ENCODE peak calls at places on chromosome 22, in seven cellular contexts. One of them, this sample, is unnamed.

GRCh38 chr22:37181681-37182080 is 6.4 kb downstream of the C1QTNF6 start:
- DNase-seq in fibroblast of lung: no peak
- DNase-seq in gastrocnemius medialis: no peak
- DNase-seq in K562: no peak
- DNase-seq in AG04450: no peak
- DNase-seq in tibial artery: no peak
- DNase-seq in cardiac muscle cell: no peak
- DNase-seq in this sample: no peak

GRCh38 chr22:49847751-49848689 is 5.6 kb upstream of the ZBED4 start:
- DNase-seq in fibroblast of lung: no peak
- DNase-seq in gastrocnemius medialis: no peak
- DNase-seq in K562: no peak
- DNase-seq in AG04450: no peak
- DNase-seq in tibial artery: no peak
- DNase-seq in cardiac muscle cell: peak; percentile 38
- DNase-seq in this sample: no peak

GRCh38 chr22:36729321-36729720 is 25.8 kb upstream of the CACNG2 start:
- DNase-seq in fibroblast of lung: no peak
- DNase-seq in gastrocnemius medialis: no peak
- DNase-seq in K562: no peak
- DNase-seq in AG04450: no peak
- DNase-seq in tibial artery: no peak
- DNase-seq in cardiac muscle cell: no peak
- DNase-seq in this sample: no peak

GRCh38 chr22:31752096-31752847 is 1.5 kb upstream of the DEPDC5 start:
- DNase-seq in fibroblast of lung: no peak
- DNase-seq in gastrocnemius medialis: peak; percentile 17
- DNase-seq in K562: no peak
- DNase-seq in AG04450: no peak
- DNase-seq in tibial artery: no peak
- DNase-seq in cardiac muscle cell: no peak
- DNase-seq in this sample: no peak

GRCh38 chr22:50574383-50574755 is 3.9 kb downstream of the CPT1B start:
- DNase-seq in fibroblast of lung: no peak
- DNase-seq in gastrocnemius medialis: no peak
- DNase-seq in K562: no peak
- DNase-seq in AG04450: no peak
- DNase-seq in tibial artery: no peak
- DNase-seq in cardiac muscle cell: no peak
- DNase-seq in this sample: no peak

GRCh38 chr22:37608477-37609239 is at the start of gene GGA1:
- DNase-seq in fibroblast of lung: peak; percentile 98
- DNase-seq in gastrocnemius medialis: peak; percentile 93
- DNase-seq in K562: peak; percentile 90
- DNase-seq in AG04450: peak; percentile 90
- DNase-seq in tibial artery: peak; percentile 94
- DNase-seq in cardiac muscle cell: peak; percentile 95
- DNase-seq in this sample: peak; percentile 96

GRCh38 chr22:32754413-32755041 is 47.0 kb upstream of the TIMP3 start:
- DNase-seq in fibroblast of lung: peak; percentile 51
- DNase-seq in gastrocnemius medialis: peak; percentile 72
- DNase-seq in K562: no peak
- DNase-seq in AG04450: no peak
- DNase-seq in tibial artery: peak; percentile 70
- DNase-seq in cardiac muscle cell: no peak
- DNase-seq in this sample: no peak

GRCh38 chr22:27880778-27881394 is 38.2 kb downstream of the PITPNB start:
- DNase-seq in fibroblast of lung: peak; percentile 89
- DNase-seq in gastrocnemius medialis: no peak
- DNase-seq in K562: no peak
- DNase-seq in AG04450: peak; percentile 72
- DNase-seq in tibial artery: peak; percentile 47
- DNase-seq in cardiac muscle cell: peak; percentile 75
- DNase-seq in this sample: no peak

GRCh38 chr22:22207845-22208564 is 36.6 kb upstream of the VPREB1 start:
- DNase-seq in fibroblast of lung: peak; percentile 68
- DNase-seq in gastrocnemius medialis: no peak
- DNase-seq in K562: peak; percentile 96
- DNase-seq in AG04450: peak; percentile 39
- DNase-seq in tibial artery: peak; percentile 62
- DNase-seq in cardiac muscle cell: peak; percentile 82
- DNase-seq in this sample: peak; percentile 78

GRCh38 chr22:24473278-24473677 is 21.9 kb upstream of the UPB1 start:
- DNase-seq in fibroblast of lung: no peak
- DNase-seq in gastrocnemius medialis: no peak
- DNase-seq in K562: no peak
- DNase-seq in AG04450: no peak
- DNase-seq in tibial artery: no peak
- DNase-seq in cardiac muscle cell: no peak
- DNase-seq in this sample: no peak

GRCh38 chr22:23055448-23056179 is 14.7 kb upstream of the GNAZ start:
- DNase-seq in fibroblast of lung: no peak
- DNase-seq in gastrocnemius medialis: no peak
- DNase-seq in K562: peak; percentile 58
- DNase-seq in AG04450: no peak
- DNase-seq in tibial artery: no peak
- DNase-seq in cardiac muscle cell: no peak
- DNase-seq in this sample: peak; percentile 5

GRCh38 chr22:22094921-22095320 is 112.3 kb upstream of the TOP3B start:
- DNase-seq in fibroblast of lung: peak; percentile 66
- DNase-seq in gastrocnemius medialis: no peak
- DNase-seq in K562: no peak
- DNase-seq in AG04450: peak; percentile 85
- DNase-seq in tibial artery: no peak
- DNase-seq in cardiac muscle cell: no peak
- DNase-seq in this sample: no peak

GRCh38 chr22:50341977-50342650 is 1.0 kb upstream of the PPP6R2 start:
- DNase-seq in fibroblast of lung: peak; percentile 80
- DNase-seq in gastrocnemius medialis: peak; percentile 86
- DNase-seq in K562: peak; percentile 58
- DNase-seq in AG04450: peak; percentile 61
- DNase-seq in tibial artery: peak; percentile 91
- DNase-seq in cardiac muscle cell: peak; percentile 94
- DNase-seq in this sample: peak; percentile 94

GRCh38 chr22:35319244-35319985 is 19.7 kb downstream of the TOM1 start:
- DNase-seq in fibroblast of lung: no peak
- DNase-seq in gastrocnemius medialis: peak; percentile 9
- DNase-seq in K562: no peak
- DNase-seq in AG04450: no peak
- DNase-seq in tibial artery: no peak
- DNase-seq in cardiac muscle cell: no peak
- DNase-seq in this sample: no peak

GRCh38 chr22:24230911-24231656 is 13.8 kb downstream of the GGT5 start:
- DNase-seq in fibroblast of lung: no peak
- DNase-seq in gastrocnemius medialis: no peak
- DNase-seq in K562: peak; percentile 65
- DNase-seq in AG04450: no peak
- DNase-seq in tibial artery: no peak
- DNase-seq in cardiac muscle cell: peak; percentile 36
- DNase-seq in this sample: peak; percentile 77

GRCh38 chr22:37163618-37164534 is 14.2 kb upstream of the IL2RB start:
- DNase-seq in fibroblast of lung: no peak
- DNase-seq in gastrocnemius medialis: no peak
- DNase-seq in K562: no peak
- DNase-seq in AG04450: no peak
- DNase-seq in tibial artery: no peak
- DNase-seq in cardiac muscle cell: no peak
- DNase-seq in this sample: peak; percentile 48

GRCh38 chr22:50031189-50032091 is 18.9 kb upstream of the IL17REL start:
- DNase-seq in fibroblast of lung: no peak
- DNase-seq in gastrocnemius medialis: no peak
- DNase-seq in K562: no peak
- DNase-seq in AG04450: no peak
- DNase-seq in tibial artery: no peak
- DNase-seq in cardiac muscle cell: no peak
- DNase-seq in this sample: no peak

GRCh38 chr22:30249049-30250038 is 2.8 kb upstream of the LIF start:
- DNase-seq in fibroblast of lung: peak; percentile 79
- DNase-seq in gastrocnemius medialis: no peak
- DNase-seq in K562: peak; percentile 61
- DNase-seq in AG04450: no peak
- DNase-seq in tibial artery: peak; percentile 49
- DNase-seq in cardiac muscle cell: no peak
- DNase-seq in this sample: peak; percentile 65

GRCh38 chr22:36940676-36941075 is 27.2 kb downstream of the CSF2RB start:
- DNase-seq in fibroblast of lung: no peak
- DNase-seq in gastrocnemius medialis: no peak
- DNase-seq in K562: no peak
- DNase-seq in AG04450: no peak
- DNase-seq in tibial artery: no peak
- DNase-seq in cardiac muscle cell: no peak
- DNase-seq in this sample: no peak

GRCh38 chr22:30313527-30314385 is 13.0 kb downstream of the TBC1D10A start:
- DNase-seq in fibroblast of lung: no peak
- DNase-seq in gastrocnemius medialis: no peak
- DNase-seq in K562: no peak
- DNase-seq in AG04450: no peak
- DNase-seq in tibial artery: no peak
- DNase-seq in cardiac muscle cell: no peak
- DNase-seq in this sample: no peak

GRCh38 chr22:24107668-24108067 is 73.6 kb upstream of the SUSD2 start:
- DNase-seq in fibroblast of lung: peak; percentile 92
- DNase-seq in gastrocnemius medialis: peak; percentile 77
- DNase-seq in K562: no peak
- DNase-seq in AG04450: peak; percentile 83
- DNase-seq in tibial artery: peak; percentile 95
- DNase-seq in cardiac muscle cell: no peak
- DNase-seq in this sample: peak; percentile 72

GRCh38 chr22:21736084-21736642 is 569 bp upstream of the YPEL1 start:
- DNase-seq in fibroblast of lung: no peak
- DNase-seq in gastrocnemius medialis: no peak
- DNase-seq in K562: no peak
- DNase-seq in AG04450: no peak
- DNase-seq in tibial artery: no peak
- DNase-seq in cardiac muscle cell: no peak
- DNase-seq in this sample: no peak

GRCh38 chr22:39839917-39840510 is 53.5 kb downstream of the ENTHD1 start:
- DNase-seq in fibroblast of lung: no peak
- DNase-seq in gastrocnemius medialis: no peak
- DNase-seq in K562: peak; percentile 27
- DNase-seq in AG04450: no peak
- DNase-seq in tibial artery: no peak
- DNase-seq in cardiac muscle cell: no peak
- DNase-seq in this sample: no peak

DNA sequence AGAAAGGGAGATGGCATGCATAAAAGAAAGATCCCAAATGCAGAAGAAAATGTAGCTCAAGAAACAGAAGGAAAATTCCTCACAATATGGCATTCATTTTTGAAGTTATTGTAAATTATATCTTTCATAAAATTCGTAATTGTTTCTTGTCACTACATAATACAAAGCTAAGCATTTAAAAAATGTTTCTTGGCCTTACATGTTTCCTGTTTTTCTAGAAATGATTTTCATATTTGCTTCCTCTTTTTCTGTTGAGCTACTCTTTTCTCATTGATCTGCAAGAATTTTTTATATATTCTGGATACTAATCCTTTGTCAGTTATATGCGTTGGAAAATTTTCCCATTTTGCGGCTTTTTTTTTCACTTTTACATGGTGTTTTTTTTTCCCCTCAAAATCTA is 48.0 kb downstream of the ENTHD1 start:
- DNase-seq in fibroblast of lung: no peak
- DNase-seq in gastrocnemius medialis: no peak
- DNase-seq in K562: no peak
- DNase-seq in AG04450: no peak
- DNase-seq in tibial artery: no peak
- DNase-seq in cardiac muscle cell: no peak
- DNase-seq in this sample: no peak
- TF ChIP-seq CTCF in fibroblast of lung: no peak
- TF ChIP-seq CTCF in gastrocnemius medialis: no peak
- TF ChIP-seq CTCF in K562: no peak
- TF ChIP-seq CTCF in AG04450: no peak
- TF ChIP-seq CTCF in tibial artery: no peak
- TF ChIP-seq CTCF in cardiac muscle cell: no peak
- TF ChIP-seq CTCF in this sample: no peak

DNA sequence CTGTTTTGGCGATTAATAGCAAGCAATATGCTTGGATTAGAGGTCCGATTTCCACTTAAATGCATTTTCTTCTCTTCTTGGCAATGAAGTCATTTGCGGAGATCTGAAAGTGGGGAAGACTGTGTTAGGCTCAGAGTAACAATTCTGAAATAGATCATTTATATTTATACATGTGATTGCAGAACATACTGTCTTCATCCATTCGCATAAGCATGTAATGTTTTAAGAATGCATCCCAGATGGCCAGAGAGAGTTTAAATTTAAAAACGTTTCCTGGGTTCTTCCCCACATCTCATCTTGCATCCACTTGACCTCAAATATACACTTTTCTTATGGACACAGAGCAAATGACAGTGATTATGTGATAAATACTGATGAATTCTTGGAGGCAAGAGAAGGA is 13.9 kb upstream of the TFIP11 start:
- DNase-seq in fibroblast of lung: no peak
- DNase-seq in gastrocnemius medialis: no peak
- DNase-seq in K562: no peak
- DNase-seq in AG04450: no peak
- DNase-seq in tibial artery: no peak
- DNase-seq in cardiac muscle cell: no peak
- DNase-seq in this sample: no peak
- H3K4me3 ChIP-seq in fibroblast of lung: no peak overlapping the region
- H3K4me3 ChIP-seq in gastrocnemius medialis: no peak overlapping the region
- H3K4me3 ChIP-seq in K562: no peak overlapping the region
- H3K4me3 ChIP-seq in AG04450: no peak overlapping the region
- H3K4me3 ChIP-seq in tibial artery: no peak overlapping the region
- H3K4me3 ChIP-seq in cardiac muscle cell: no peak overlapping the region
- H3K4me3 ChIP-seq in this sample: no peak overlapping the region

GRCh38 chr22:48563966-48564330 is 1263.7 kb downstream of the BRD1 start:
- DNase-seq in fibroblast of lung: no peak
- DNase-seq in gastrocnemius medialis: no peak
- DNase-seq in K562: no peak
- DNase-seq in AG04450: no peak
- DNase-seq in tibial artery: no peak
- DNase-seq in cardiac muscle cell: no peak
- DNase-seq in this sample: no peak

GRCh38 chr22:48563118-48563965 is 1264.3 kb downstream of the BRD1 start:
- DNase-seq in fibroblast of lung: no peak
- DNase-seq in gastrocnemius medialis: no peak
- DNase-seq in K562: no peak
- DNase-seq in AG04450: no peak
- DNase-seq in tibial artery: no peak
- DNase-seq in cardiac muscle cell: no peak
- DNase-seq in this sample: peak; percentile 37

GRCh38 chr22:48566741-48567140 is 1260.9 kb downstream of the BRD1 start:
- DNase-seq in fibroblast of lung: no peak
- DNase-seq in gastrocnemius medialis: no peak
- DNase-seq in K562: no peak
- DNase-seq in AG04450: no peak
- DNase-seq in tibial artery: no peak
- DNase-seq in cardiac muscle cell: no peak
- DNase-seq in this sample: peak; percentile 12

GRCh38 chr22:48565901-48566501 is 1261.7 kb downstream of the BRD1 start:
- DNase-seq in fibroblast of lung: no peak
- DNase-seq in gastrocnemius medialis: no peak
- DNase-seq in K562: no peak
- DNase-seq in AG04450: no peak
- DNase-seq in tibial artery: no peak
- DNase-seq in cardiac muscle cell: no peak
- DNase-seq in this sample: no peak

GRCh38 chr22:48564995-48565394 is 1262.7 kb downstream of the BRD1 start:
- DNase-seq in fibroblast of lung: no peak
- DNase-seq in gastrocnemius medialis: no peak
- DNase-seq in K562: no peak
- DNase-seq in AG04450: no peak
- DNase-seq in tibial artery: no peak
- DNase-seq in cardiac muscle cell: no peak
- DNase-seq in this sample: no peak
- H3K9me3 ChIP-seq in fibroblast of lung: no peaks in the 10 kb centered on the region
- H3K9me3 ChIP-seq in gastrocnemius medialis: no peaks in the 10 kb centered on the region
- H3K9me3 ChIP-seq in K562: no peaks in the 10 kb centered on the region
- H3K9me3 ChIP-seq in AG04450: peaks cover 95% of the 10 kb centered on the region
- H3K9me3 ChIP-seq in tibial artery: no peaks in the 10 kb centered on the region
- H3K9me3 ChIP-seq in cardiac muscle cell: no peaks in the 10 kb centered on the region
- H3K9me3 ChIP-seq in this sample: no peaks in the 10 kb centered on the region

GRCh38 chr22:46262449-46263207 is 515 bp downstream of the PKDREJ start:
- DNase-seq in fibroblast of lung: peak; percentile 60
- DNase-seq in gastrocnemius medialis: peak; percentile 62
- DNase-seq in K562: no peak
- DNase-seq in AG04450: no peak
- DNase-seq in tibial artery: peak; percentile 64
- DNase-seq in cardiac muscle cell: peak; percentile 19
- DNase-seq in this sample: peak; percentile 75
- TF ChIP-seq CTCF in fibroblast of lung: no peak
- TF ChIP-seq CTCF in gastrocnemius medialis: no peak
- TF ChIP-seq CTCF in K562: no peak
- TF ChIP-seq CTCF in AG04450: peak; percentile 32
- TF ChIP-seq CTCF in tibial artery: no peak
- TF ChIP-seq CTCF in cardiac muscle cell: peak; percentile 30
- TF ChIP-seq CTCF in this sample: peak; percentile 8